ENCODE peak calls at places on chromosome 22, in nine cellular contexts. One of them, this sample, is unnamed.
A peak's percentile ranks its signal among the peaks of the same experiment; 100 is the strongest.

GRCh38 chr22:19887251-19887985 is 32.7 kb upstream of the GNB1L start:
- ATAC-seq in right lobe of liver: no peak
- ATAC-seq in heart left ventricle: no peak
- ATAC-seq in HepG2: no peak
- ATAC-seq in upper lobe of left lung: no peak
- ATAC-seq in HCT116: no peak
- ATAC-seq in K562: no peak
- ATAC-seq in A549: no peak
- ATAC-seq in body of pancreas: no peak
- ATAC-seq in this sample: no peak

GRCh38 chr22:26541167-26541819 is 29.0 kb upstream of the TFIP11 start:
- ATAC-seq in A549: no peak
- ATAC-seq in heart left ventricle: no peak
- ATAC-seq in HepG2: no peak
- ATAC-seq in right lobe of liver: no peak
- ATAC-seq in body of pancreas: no peak
- ATAC-seq in upper lobe of left lung: no peak
- ATAC-seq in HCT116: no peak
- ATAC-seq in K562: no peak
- ATAC-seq in this sample: no peak

GRCh38 chr22:37154925-37155712 is 5.4 kb upstream of the IL2RB start:
- ATAC-seq in right lobe of liver: no peak
- ATAC-seq in heart left ventricle: no peak
- ATAC-seq in HCT116: peak; percentile 72
- ATAC-seq in upper lobe of left lung: no peak
- ATAC-seq in A549: no peak
- ATAC-seq in HepG2: no peak
- ATAC-seq in body of pancreas: no peak
- ATAC-seq in K562: no peak
- ATAC-seq in this sample: no peak

GRCh38 chr22:25013634-25014033 is 61.1 kb downstream of the KIAA1671 start:
- ATAC-seq in HCT116: no peak
- ATAC-seq in heart left ventricle: peak; percentile 75
- ATAC-seq in upper lobe of left lung: no peak
- ATAC-seq in K562: no peak
- ATAC-seq in right lobe of liver: peak; percentile 65
- ATAC-seq in A549: no peak
- ATAC-seq in HepG2: no peak
- ATAC-seq in body of pancreas: no peak
- ATAC-seq in this sample: peak; percentile 62

GRCh38 chr22:44493206-44493605 is 4.8 kb downstream of the RTL6 start:
- ATAC-seq in upper lobe of left lung: no peak
- ATAC-seq in body of pancreas: no peak
- ATAC-seq in HepG2: no peak
- ATAC-seq in right lobe of liver: no peak
- ATAC-seq in K562: no peak
- ATAC-seq in heart left ventricle: no peak
- ATAC-seq in A549: no peak
- ATAC-seq in HCT116: no peak
- ATAC-seq in this sample: no peak

GRCh38 chr22:25166266-25167056 is 33.2 kb upstream of the CRYBB3 start:
- ATAC-seq in body of pancreas: no peak
- ATAC-seq in upper lobe of left lung: no peak
- ATAC-seq in right lobe of liver: no peak
- ATAC-seq in HCT116: no peak
- ATAC-seq in K562: no peak
- ATAC-seq in heart left ventricle: no peak
- ATAC-seq in A549: no peak
- ATAC-seq in HepG2: no peak
- ATAC-seq in this sample: no peak

GRCh38 chr22:24141586-24141985 is 39.7 kb upstream of the SUSD2 start:
- ATAC-seq in HepG2: no peak
- ATAC-seq in K562: no peak
- ATAC-seq in upper lobe of left lung: no peak
- ATAC-seq in body of pancreas: no peak
- ATAC-seq in heart left ventricle: no peak
- ATAC-seq in HCT116: no peak
- ATAC-seq in right lobe of liver: no peak
- ATAC-seq in A549: no peak
- ATAC-seq in this sample: no peak

GRCh38 chr22:43088616-43088978 is 594 bp downstream of the TTLL1 start:
- ATAC-seq in body of pancreas: no peak
- ATAC-seq in HCT116: no peak
- ATAC-seq in K562: no peak
- ATAC-seq in right lobe of liver: no peak
- ATAC-seq in heart left ventricle: no peak
- ATAC-seq in A549: peak; percentile 2
- ATAC-seq in upper lobe of left lung: no peak
- ATAC-seq in HepG2: no peak
- ATAC-seq in this sample: no peak

GRCh38 chr22:42892571-42893316 is 35.7 kb upstream of the ARFGAP3 start:
- ATAC-seq in right lobe of liver: peak; percentile 49
- ATAC-seq in HCT116: no peak
- ATAC-seq in heart left ventricle: peak; percentile 71
- ATAC-seq in body of pancreas: peak; percentile 83
- ATAC-seq in HepG2: no peak
- ATAC-seq in upper lobe of left lung: peak; percentile 25
- ATAC-seq in K562: no peak
- ATAC-seq in A549: no peak
- ATAC-seq in this sample: no peak

GRCh38 chr22:32603651-32604540 is 129.3 kb downstream of the FBXO7 start:
- ATAC-seq in upper lobe of left lung: no peak
- ATAC-seq in A549: no peak
- ATAC-seq in right lobe of liver: no peak
- ATAC-seq in K562: no peak
- ATAC-seq in body of pancreas: peak; percentile 63
- ATAC-seq in HepG2: no peak
- ATAC-seq in heart left ventricle: peak; percentile 90
- ATAC-seq in HCT116: no peak
- ATAC-seq in this sample: peak; percentile 61

GRCh38 chr22:40238425-40239344 is 61.0 kb downstream of the TNRC6B start:
- ATAC-seq in upper lobe of left lung: peak; percentile 74
- ATAC-seq in A549: peak; percentile 94
- ATAC-seq in K562: no peak
- ATAC-seq in body of pancreas: no peak
- ATAC-seq in HepG2: no peak
- ATAC-seq in heart left ventricle: peak; percentile 68
- ATAC-seq in right lobe of liver: peak; percentile 71
- ATAC-seq in HCT116: peak; percentile 77
- ATAC-seq in this sample: peak; percentile 61

GRCh38 chr22:40236131-40236665 is 58.5 kb downstream of the TNRC6B start:
- ATAC-seq in HepG2: no peak
- ATAC-seq in upper lobe of left lung: no peak
- ATAC-seq in A549: no peak
- ATAC-seq in HCT116: no peak
- ATAC-seq in right lobe of liver: no peak
- ATAC-seq in K562: no peak
- ATAC-seq in body of pancreas: no peak
- ATAC-seq in heart left ventricle: no peak
- ATAC-seq in this sample: no peak

GRCh38 chr22:40237241-40237640 is 59.5 kb downstream of the TNRC6B start:
- ATAC-seq in A549: no peak
- ATAC-seq in upper lobe of left lung: no peak
- ATAC-seq in HepG2: no peak
- ATAC-seq in right lobe of liver: no peak
- ATAC-seq in body of pancreas: no peak
- ATAC-seq in HCT116: no peak
- ATAC-seq in K562: no peak
- ATAC-seq in heart left ventricle: no peak
- ATAC-seq in this sample: no peak

GRCh38 chr22:40239345-40239683 is 61.6 kb downstream of the TNRC6B start:
- ATAC-seq in A549: peak; percentile 58
- ATAC-seq in HCT116: peak; percentile 39
- ATAC-seq in body of pancreas: no peak
- ATAC-seq in heart left ventricle: peak; percentile 6
- ATAC-seq in right lobe of liver: no peak
- ATAC-seq in upper lobe of left lung: no peak
- ATAC-seq in K562: no peak
- ATAC-seq in HepG2: no peak
- ATAC-seq in this sample: peak; percentile 7

GRCh38 chr22:40237788-40238424 is 60.2 kb downstream of the TNRC6B start:
- ATAC-seq in heart left ventricle: no peak
- ATAC-seq in K562: no peak
- ATAC-seq in upper lobe of left lung: peak; percentile 40
- ATAC-seq in HCT116: no peak
- ATAC-seq in right lobe of liver: no peak
- ATAC-seq in A549: no peak
- ATAC-seq in HepG2: no peak
- ATAC-seq in body of pancreas: no peak
- ATAC-seq in this sample: no peak
- H3K4me1 ChIP-seq in heart left ventricle: peaks cover 74% of the 10 kb centered on the region
- H3K4me1 ChIP-seq in K562: no peaks in the 10 kb centered on the region
- H3K4me1 ChIP-seq in upper lobe of left lung: peaks cover 31% of the 10 kb centered on the region
- H3K4me1 ChIP-seq in HCT116: peaks cover 40% of the 10 kb centered on the region
- H3K4me1 ChIP-seq in right lobe of liver: no peaks in the 10 kb centered on the region
- H3K4me1 ChIP-seq in A549: peaks cover 47% of the 10 kb centered on the region
- H3K4me1 ChIP-seq in HepG2: no peaks in the 10 kb centered on the region
- H3K4me1 ChIP-seq in body of pancreas: peaks cover 35% of the 10 kb centered on the region
- H3K4me1 ChIP-seq in this sample: peaks cover 21% of the 10 kb centered on the region

DNA sequence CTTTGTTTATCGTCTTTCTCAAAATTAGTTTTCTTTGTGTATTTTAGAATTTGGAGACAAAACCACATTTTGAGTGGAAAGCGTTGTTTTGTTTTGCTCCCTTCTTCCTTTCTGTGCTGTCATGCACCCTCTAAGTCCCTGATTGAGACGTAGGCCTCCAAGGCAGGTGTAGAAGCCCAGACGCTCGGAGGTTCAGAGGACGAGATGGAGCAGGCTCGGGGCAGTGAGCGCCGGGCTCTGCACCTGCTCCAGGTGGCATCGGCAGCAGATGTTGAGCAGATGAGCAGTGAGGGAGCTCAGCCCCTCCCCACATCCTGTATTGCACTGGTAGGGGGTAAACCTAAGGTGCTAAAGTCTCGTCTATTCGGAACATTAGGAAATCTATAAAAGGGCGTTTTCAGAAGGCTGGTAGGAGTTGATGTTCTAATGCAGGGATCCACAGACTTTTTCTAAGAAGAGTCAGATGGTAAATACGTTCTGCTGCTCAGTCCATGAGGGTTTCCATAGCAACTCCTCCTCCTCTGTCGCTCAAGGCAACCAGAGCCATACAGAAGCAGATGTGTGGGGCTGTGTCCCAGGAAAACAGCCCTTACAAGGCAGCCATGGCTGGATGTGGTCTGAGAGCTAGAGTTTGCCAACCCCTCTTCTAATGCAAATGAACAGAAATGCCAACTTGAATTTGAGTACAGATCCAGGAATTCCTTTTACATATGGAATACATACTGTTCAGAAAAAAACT is 724.2 kb downstream of the BRD1 start:
- ATAC-seq in upper lobe of left lung: no peak
- ATAC-seq in body of pancreas: no peak
- ATAC-seq in K562: no peak
- ATAC-seq in heart left ventricle: no peak
- ATAC-seq in HCT116: no peak
- ATAC-seq in right lobe of liver: no peak
- ATAC-seq in A549: no peak
- ATAC-seq in HepG2: no peak
- ATAC-seq in this sample: no peak
- H3K9me3 ChIP-seq in upper lobe of left lung: no peaks in the 10 kb centered on the region
- H3K9me3 ChIP-seq in body of pancreas: no peaks in the 10 kb centered on the region
- H3K9me3 ChIP-seq in K562: no peaks in the 10 kb centered on the region
- H3K9me3 ChIP-seq in heart left ventricle: no peaks in the 10 kb centered on the region
- H3K9me3 ChIP-seq in HCT116: no peaks in the 10 kb centered on the region
- H3K9me3 ChIP-seq in right lobe of liver: no peaks in the 10 kb centered on the region
- H3K9me3 ChIP-seq in A549: no peaks in the 10 kb centered on the region
- H3K9me3 ChIP-seq in HepG2: no peaks in the 10 kb centered on the region
- H3K9me3 ChIP-seq in this sample: no peaks in the 10 kb centered on the region

GRCh38 chr22:41481131-41481830 is 12.4 kb downstream of the ACO2 start:
- ATAC-seq in body of pancreas: no peak
- ATAC-seq in heart left ventricle: peak; percentile 66
- ATAC-seq in A549: no peak
- ATAC-seq in right lobe of liver: no peak
- ATAC-seq in HCT116: peak; percentile 32
- ATAC-seq in upper lobe of left lung: peak; percentile 23
- ATAC-seq in HepG2: no peak
- ATAC-seq in K562: no peak
- ATAC-seq in this sample: no peak

GRCh38 chr22:41478473-41478872 is 9.6 kb downstream of the ACO2 start:
- ATAC-seq in body of pancreas: no peak
- ATAC-seq in right lobe of liver: no peak
- ATAC-seq in upper lobe of left lung: no peak
- ATAC-seq in HepG2: no peak
- ATAC-seq in K562: no peak
- ATAC-seq in HCT116: no peak
- ATAC-seq in A549: no peak
- ATAC-seq in heart left ventricle: no peak
- ATAC-seq in this sample: no peak

GRCh38 chr22:41479671-41480396 is 10.9 kb downstream of the ACO2 start:
- ATAC-seq in right lobe of liver: no peak
- ATAC-seq in body of pancreas: no peak
- ATAC-seq in A549: peak; percentile 13
- ATAC-seq in K562: no peak
- ATAC-seq in upper lobe of left lung: no peak
- ATAC-seq in heart left ventricle: peak; percentile 30
- ATAC-seq in HepG2: no peak
- ATAC-seq in HCT116: no peak
- ATAC-seq in this sample: peak; percentile 76

GRCh38 chr22:41480397-41480735 is 11.4 kb downstream of the ACO2 start:
- ATAC-seq in right lobe of liver: no peak
- ATAC-seq in heart left ventricle: peak; percentile 31
- ATAC-seq in body of pancreas: no peak
- ATAC-seq in A549: no peak
- ATAC-seq in HepG2: no peak
- ATAC-seq in K562: no peak
- ATAC-seq in HCT116: no peak
- ATAC-seq in upper lobe of left lung: no peak
- ATAC-seq in this sample: peak; percentile 54

DNA sequence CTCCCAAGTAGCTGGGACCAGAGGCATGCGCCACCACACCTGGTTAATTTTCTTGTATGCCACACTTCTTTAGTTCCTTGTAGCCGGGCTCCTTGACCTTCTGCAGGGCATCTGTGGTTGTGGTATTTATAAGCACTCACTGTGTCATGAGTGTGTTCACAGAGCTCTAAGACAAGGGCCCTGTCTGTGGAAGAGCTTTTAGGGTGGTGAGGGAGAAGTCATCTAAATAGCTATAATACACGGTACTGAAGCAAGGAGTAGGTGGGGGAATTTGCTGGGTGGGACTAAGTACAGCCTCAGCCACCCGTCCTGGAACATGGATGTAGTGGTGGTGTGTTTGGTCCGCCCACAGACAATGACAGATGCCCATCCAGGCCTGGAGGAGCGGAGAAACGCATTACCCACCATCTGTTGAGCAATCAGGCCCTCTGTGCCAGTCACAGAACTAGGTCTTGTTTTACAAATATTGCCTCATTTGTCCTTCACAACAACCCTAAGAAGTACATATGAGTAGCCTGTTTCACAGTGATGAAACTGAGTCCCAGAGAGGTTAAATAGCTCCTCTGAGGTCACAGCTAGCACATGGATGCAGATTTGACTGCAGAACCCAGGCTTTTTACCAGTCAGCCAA is 10.1 kb downstream of the ACO2 start:
- ATAC-seq in HCT116: no peak
- ATAC-seq in heart left ventricle: no peak
- ATAC-seq in body of pancreas: peak; percentile 39
- ATAC-seq in K562: no peak
- ATAC-seq in A549: no peak
- ATAC-seq in HepG2: no peak
- ATAC-seq in right lobe of liver: peak; percentile 85
- ATAC-seq in upper lobe of left lung: peak; percentile 49
- ATAC-seq in this sample: peak; percentile 60
- TF ChIP-seq POLR2A in HCT116: no peak
- TF ChIP-seq POLR2A in heart left ventricle: no peak
- TF ChIP-seq POLR2A in body of pancreas: no peak
- TF ChIP-seq POLR2A in K562: no peak
- TF ChIP-seq POLR2A in A549: no peak
- TF ChIP-seq POLR2A in HepG2: no peak
- TF ChIP-seq POLR2A in right lobe of liver: no peak
- TF ChIP-seq POLR2A in upper lobe of left lung: no peak
- TF ChIP-seq POLR2A in this sample: no peak

GRCh38 chr22:31206896-31207687 is 5.0 kb upstream of the LIMK2 start:
- ATAC-seq in HepG2: no peak
- ATAC-seq in upper lobe of left lung: no peak
- ATAC-seq in K562: no peak
- ATAC-seq in A549: no peak
- ATAC-seq in body of pancreas: no peak
- ATAC-seq in heart left ventricle: peak; percentile 6
- ATAC-seq in right lobe of liver: no peak
- ATAC-seq in HCT116: no peak
- ATAC-seq in this sample: no peak
- H3K4me1 ChIP-seq in HepG2: peaks cover 39% of the 10 kb centered on the region
- H3K4me1 ChIP-seq in upper lobe of left lung: peaks cover 31% of the 10 kb centered on the region
- H3K4me1 ChIP-seq in K562: peaks cover 3% of the 10 kb centered on the region
- H3K4me1 ChIP-seq in A549: no peaks in the 10 kb centered on the region
- H3K4me1 ChIP-seq in body of pancreas: peaks cover 25% of the 10 kb centered on the region
- H3K4me1 ChIP-seq in heart left ventricle: peaks cover 37% of the 10 kb centered on the region
- H3K4me1 ChIP-seq in right lobe of liver: peaks cover 6% of the 10 kb centered on the region
- H3K4me1 ChIP-seq in HCT116: peaks cover 6% of the 10 kb centered on the region
- H3K4me1 ChIP-seq in this sample: no peaks in the 10 kb centered on the region

This sample was measured in gastroesophageal sphincter.